ENCODE peak calls at places on chromosomes 6 and 20, in seven cellular contexts. L, O, Q, F, E, X and R are unnamed samples.

GRCh38 chr20:52289956-52290355 is 98.4 kb upstream of the ZFP64 start:
- DNase-seq in L (no peak), O (no peak), Q (no peak), F (no peak), E (no peak), X (no peak), R (no peak)

GRCh38 chr20:51534764-51535386 is 7.6 kb downstream of the NFATC2 start:
- DNase-seq in L (no peak), O (no peak), Q (no peak), F (no peak), E (no peak), X (peak), R (no peak)

GRCh38 chr6:141548969-141549368 is 583.8 kb upstream of the GJE1 start:
- DNase-seq in L (no peak), O (no peak), Q (no peak), F (no peak), E (no peak), X (no peak), R (no peak)

GRCh38 chr6:39388526-39389371 is 66.2 kb upstream of the KCNK16 start:
- DNase-seq in L (no peak), O (no peak), Q (no peak), F (no peak), E (no peak), X (no peak), R (no peak)

GRCh38 chr6:40349566-40350192 is 237.5 kb downstream of the LRFN2 start:
- DNase-seq in L (no peak), O (peak), Q (no peak), F (no peak), E (no peak), X (no peak), R (peak)

GRCh38 chr6:170212051-170212756 is 78.7 kb downstream of the DLL1 start:
- DNase-seq in L (no peak), O (no peak), Q (peak), F (no peak), E (no peak), X (no peak), R (no peak)

GRCh38 chr6:170028629-170029345 is 262.1 kb downstream of the DLL1 start:
- DNase-seq in L (no peak), O (no peak), Q (peak), F (no peak), E (no peak), X (no peak), R (no peak)

GRCh38 chr6:7540595-7540994 is 876 bp upstream of the DSP start:
- DNase-seq in L (no peak), O (no peak), Q (no peak), F (no peak), E (no peak), X (no peak), R (peak)

GRCh38 chr6:9523462-9523861 is 891.4 kb downstream of the TFAP2A start:
- DNase-seq in L (no peak), O (no peak), Q (no peak), F (no peak), E (peak), X (no peak), R (no peak)

GRCh38 chr20:23627501-23627900 is 10.3 kb downstream of the CST3 start:
- DNase-seq in L (no peak), O (no peak), Q (no peak), F (no peak), E (no peak), X (no peak), R (no peak)